ENCODE peak calls at places on chromosome 5, in seven cellular contexts. M is lung; B is islet precursor cell; L is left cardiac atrium; V is frontal cortex; D is stimulated activated CD4-positive, alpha-beta T cell treated with anti-CD3 and anti-CD28 coated beads, Interleukin-2, amount 100 ng/mL, for 48 hours; N is head of caudate nucleus. O is an unnamed sample.

GRCh38 chr5:2006193-2006970 is 123.7 kb upstream of the IRX4 start:
- DNase-seq in M (no peak), B (peak; percentile 35), L (no peak), V (no peak), D (no peak), N (no peak), O (no peak)

GRCh38 chr5:56525117-56525516 is 290.2 kb upstream of the MAP3K1 start:
- DNase-seq in M (no peak), B (no peak), L (no peak), V (no peak), D (no peak), N (no peak), O (no peak)

GRCh38 chr5:59140133-59140532 is 557.3 kb downstream of the RAB3C start:
- DNase-seq in M (no peak), B (no peak), L (no peak), V (no peak), D (no peak), N (no peak), O (no peak)

GRCh38 chr5:174839196-174839595 is 114.8 kb downstream of the MSX2 start:
- DNase-seq in M (no peak), B (no peak), L (no peak), V (no peak), D (no peak), N (no peak), O (no peak)

GRCh38 chr5:152332696-152333095 is 72.4 kb downstream of the NMUR2 start:
- DNase-seq in M (no peak), B (no peak), L (no peak), V (no peak), D (no peak), N (no peak), O (no peak)

GRCh38 chr5:88140396-88140862 is 128.2 kb downstream of the TMEM161B start:
- DNase-seq in M (no peak), B (peak; percentile 83), L (no peak), V (no peak), D (no peak), N (peak; percentile 51), O (no peak)

GRCh38 chr5:136020383-136021015 is 8.3 kb upstream of the TGFBI start:
- DNase-seq in M (no peak), B (peak; percentile 97), L (no peak), V (no peak), D (no peak), N (no peak), O (no peak)

GRCh38 chr5:121182788-121183490 is 668.7 kb upstream of the FTMT start:
- DNase-seq in M (no peak), B (no peak), L (no peak), V (no peak), D (no peak), N (no peak), O (no peak)

GRCh38 chr5:18202147-18202546 is 567.9 kb downstream of the TAF11L14 start:
- DNase-seq in M (no peak), B (no peak), L (no peak), V (no peak), D (no peak), N (no peak), O (no peak)

GRCh38 chr5:172007795-172008465 is 1.5 kb upstream of the FBXW11 start:
- DNase-seq in M (no peak), B (no peak), L (no peak), V (no peak), D (no peak), N (no peak), O (no peak)

GRCh38 chr5:176625966-176626875 is 4.1 kb downstream of the SNCB start:
- DNase-seq in M (no peak), B (no peak), L (no peak), V (no peak), D (no peak), N (no peak), O (no peak)

GRCh38 chr5:125633523-125633922 is 789.7 kb upstream of the GRAMD2B start:
- DNase-seq in M (no peak), B (no peak), L (no peak), V (no peak), D (no peak), N (no peak), O (no peak)

O was measured in mesendoderm.